ENCODE peak calls at places on chromosomes 16 and 17, in four cellular contexts. N, O, L and A are unnamed samples.

GRCh38 chr17:29084476-29085148 is 41.7 kb downstream of the PIPOX start:
- DNase-seq in N (no peak), O (no peak), L (peak; percentile 40), A (no peak)

GRCh38 chr17:6374271-6374691 is 60.6 kb downstream of the AIPL1 start:
- DNase-seq in N (no peak), O (no peak), L (no peak), A (no peak)

GRCh38 chr16:66882702-66883101 is 2.4 kb downstream of the PDP2 start:
- DNase-seq in N (no peak), O (no peak), L (no peak), A (no peak)

GRCh38 chr17:39826334-39826733 is 37.8 kb downstream of the IKZF3 start:
- DNase-seq in N (no peak), O (no peak), L (no peak), A (no peak)

GRCh38 chr17:72092710-72093322 is 28.0 kb upstream of the SOX9 start:
- DNase-seq in N (no peak), O (no peak), L (no peak), A (no peak)

GRCh38 chr17:80948091-80948960 is 43.3 kb upstream of the CHMP6 start:
- DNase-seq in N (peak; percentile 24), O (no peak), L (no peak), A (peak; percentile 21)

GRCh38 chr16:2087426-2088191 is 39.8 kb downstream of the TSC2 start:
- DNase-seq in N (no peak), O (no peak), L (no peak), A (no peak)

GRCh38 chr16:23695756-23696155 is 17.1 kb downstream of the PLK1 start:
- DNase-seq in N (no peak), O (no peak), L (no peak), A (no peak)

GRCh38 chr16:15954814-15955151 is 5.4 kb downstream of the ABCC1 start:
- DNase-seq in N (no peak), O (no peak), L (no peak), A (peak; percentile 78)

GRCh38 chr17:27400991-27401390 is 55.3 kb upstream of the KSR1 start:
- DNase-seq in N (no peak), O (no peak), L (peak; percentile 17), A (no peak)

GRCh38 chr17:28616281-28616680 is 2.3 kb upstream of the RSKR start:
- DNase-seq in N (no peak), O (no peak), L (no peak), A (no peak)

GRCh38 chr17:71679832-71680231 is 441.0 kb upstream of the SOX9 start:
- DNase-seq in N (no peak), O (no peak), L (no peak), A (no peak)

GRCh38 chr16:21159281-21159951 is 942 bp downstream of the LDAF1 start:
- DNase-seq in N (peak; percentile 76), O (no peak), L (peak; percentile 67), A (peak; percentile 82)

GRCh38 chr17:80793851-80794267 is 197.8 kb upstream of the CHMP6 start:
- DNase-seq in N (peak; percentile 16), O (peak; percentile 13), L (no peak), A (no peak)

GRCh38 chr17:17119533-17119932 is 77.3 kb downstream of the MPRIP start:
- DNase-seq in N (no peak), O (peak; percentile 50), L (peak; percentile 64), A (no peak)

GRCh38 chr17:78839762-78840529 is 668 bp downstream of the USP36 start:
- DNase-seq in N (peak; percentile 46), O (peak; percentile 69), L (peak; percentile 51), A (peak; percentile 75)

GRCh38 chr16:23504076-23504452 is 6.2 kb downstream of the GGA2 start:
- DNase-seq in N (peak; percentile 60), O (no peak), L (no peak), A (no peak)

GRCh38 chr17:44119062-44119461 is 4.4 kb downstream of the HDAC5 start:
- DNase-seq in N (no peak), O (no peak), L (no peak), A (no peak)

GRCh38 chr17:44121997-44122824 is 1.2 kb downstream of the HDAC5 start:
- DNase-seq in N (no peak), O (no peak), L (no peak), A (no peak)

GRCh38 chr17:44122825-44123355 is 551 bp downstream of the HDAC5 start:
- DNase-seq in N (no peak), O (no peak), L (no peak), A (no peak)

GRCh38 chr17:44119798-44120197 is 3.6 kb downstream of the HDAC5 start:
- DNase-seq in N (no peak), O (no peak), L (no peak), A (no peak)

GRCh38 chr17:44121206-44121605 is 2.2 kb downstream of the HDAC5 start:
- DNase-seq in N (no peak), O (no peak), L (no peak), A (no peak)
- H3K4me1 ChIP-seq in N (peaks cover 46% of the 10 kb centered on the region), O (peaks cover 21% of the 10 kb centered on the region), L (peaks cover 22% of the 10 kb centered on the region), A (peaks cover 70% of the 10 kb centered on the region)

DNA sequence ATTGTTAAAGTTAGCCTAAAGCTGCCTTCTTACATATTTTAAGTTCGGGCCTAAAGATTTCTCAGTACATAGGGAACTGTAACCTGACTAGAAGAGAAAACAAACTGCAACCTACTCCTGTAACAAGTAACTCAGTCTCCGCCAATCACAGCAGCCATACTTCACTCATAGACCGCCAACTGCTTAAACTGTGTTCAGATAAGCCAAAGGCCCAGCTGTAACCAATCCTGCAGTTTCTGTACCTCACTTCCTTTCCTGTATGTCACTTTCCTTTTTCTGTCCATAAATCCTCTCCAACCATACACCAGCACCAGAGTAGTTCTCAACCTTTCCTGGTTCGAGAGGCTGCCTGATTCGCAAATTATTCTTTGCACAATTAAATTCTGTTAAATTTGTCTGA is 41.5 kb downstream of the GLG1 start:
- DNase-seq in N (no peak), O (no peak), L (no peak), A (no peak)
- H3K4me1 ChIP-seq in N (peaks cover 39% of the 10 kb centered on the region), O (peaks cover 33% of the 10 kb centered on the region), L (peaks cover under 1% of the 10 kb centered on the region), A (peaks cover 7% of the 10 kb centered on the region)

DNA sequence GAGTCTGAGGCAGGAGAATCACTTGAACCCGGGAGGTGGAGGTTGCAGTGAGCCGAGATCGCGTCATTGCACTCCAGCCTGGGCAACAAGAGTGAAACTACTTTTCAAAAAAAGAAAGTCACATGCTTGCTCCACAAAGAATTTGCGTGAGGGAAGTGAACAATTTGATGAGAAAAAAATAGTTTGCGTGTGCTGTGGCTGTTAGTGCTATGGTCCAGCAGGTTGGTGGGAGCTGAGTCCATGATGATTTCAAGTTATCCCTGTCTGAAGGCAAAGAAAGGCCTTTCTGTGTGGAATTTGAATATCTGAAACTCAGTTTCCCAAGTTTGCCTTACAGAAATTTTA is 21.0 kb downstream of the PRCD start:
- DNase-seq in N (no peak), O (no peak), L (no peak), A (no peak)
- H3K4me1 ChIP-seq in N (peaks cover 71% of the 10 kb centered on the region), O (peaks cover 23% of the 10 kb centered on the region), L (peaks cover 39% of the 10 kb centered on the region), A (peaks cover 43% of the 10 kb centered on the region)

GRCh38 chr17:76445697-76446448 is 7.1 kb downstream of the UBE2O start:
- DNase-seq in N (no peak), O (no peak), L (no peak), A (peak; percentile 32)

GRCh38 chr17:76446449-76447231 is 6.3 kb downstream of the UBE2O start:
- DNase-seq in N (peak; percentile 61), O (no peak), L (peak; percentile 42), A (no peak)

GRCh38 chr17:76444518-76445311 is 8.2 kb downstream of the UBE2O start:
- DNase-seq in N (no peak), O (no peak), L (no peak), A (no peak)

GRCh38 chr17:76449126-76449525 is 3.8 kb downstream of the UBE2O start:
- DNase-seq in N (no peak), O (no peak), L (no peak), A (no peak)

GRCh38 chr17:76447931-76448652 is 4.9 kb downstream of the UBE2O start:
- DNase-seq in N (no peak), O (no peak), L (no peak), A (peak; percentile 35)
- H3K4me1 ChIP-seq in N (peaks cover 47% of the 10 kb centered on the region), O (peaks cover 26% of the 10 kb centered on the region), L (peaks cover 23% of the 10 kb centered on the region), A (peaks cover 17% of the 10 kb centered on the region)

GRCh38 chr16:85324506-85324905 is 212.2 kb upstream of the CIBAR2 start:
- DNase-seq in N (no peak), O (no peak), L (no peak), A (no peak)
- H3K4me1 ChIP-seq in N (peaks cover 20% of the 10 kb centered on the region), O (no peaks in the 10 kb centered on the region), L (peaks cover 39% of the 10 kb centered on the region), A (peaks cover 58% of the 10 kb centered on the region)

GRCh38 chr17:64149196-64149595 is 19.3 kb upstream of the ERN1 start:
- DNase-seq in N (no peak), O (no peak), L (no peak), A (no peak)
- H3K4me1 ChIP-seq in N (peaks cover 65% of the 10 kb centered on the region), O (peaks cover 11% of the 10 kb centered on the region), L (peaks cover 29% of the 10 kb centered on the region), A (peaks cover 21% of the 10 kb centered on the region)